ENCODE peak calls at places on chromosomes 2 and 18, in eight cellular contexts. T, E, Q, R, M, L, K and C are unnamed samples.

GRCh38 chr2:83461135-83461534 is 997.9 kb downstream of the SUCLG1 start:
- DNase-seq in T (no peak), E (no peak), Q (no peak), R (no peak), M (no peak), L (no peak), K (no peak), C (no peak)

GRCh38 chr2:53286336-53286735 is 481.3 kb upstream of the CHAC2 start:
- DNase-seq in T (no peak), E (no peak), Q (peak; percentile 17), R (no peak), M (no peak), L (no peak), K (no peak), C (no peak)

GRCh38 chr2:165582409-165582808 is 112.9 kb downstream of the CSRNP3 start:
- DNase-seq in T (no peak), E (no peak), Q (no peak), R (no peak), M (no peak), L (no peak), K (no peak), C (no peak)

GRCh38 chr2:26284132-26284531 is 39.4 kb downstream of the HADHB start:
- DNase-seq in T (no peak), E (no peak), Q (peak; percentile 72), R (no peak), M (no peak), L (no peak), K (no peak), C (no peak)

GRCh38 chr18:79047556-79048244 is 21.5 kb upstream of the ATP9B start:
- DNase-seq in T (no peak), E (no peak), Q (no peak), R (no peak), M (no peak), L (no peak), K (no peak), C (no peak)

GRCh38 chr2:23283653-23284052 is 101.3 kb upstream of the KLHL29 start:
- DNase-seq in T (no peak), E (no peak), Q (peak; percentile 34), R (no peak), M (no peak), L (no peak), K (no peak), C (no peak)

GRCh38 chr18:57754577-57755330 is 48.4 kb downstream of the ATP8B1 start:
- DNase-seq in T (no peak), E (no peak), Q (no peak), R (no peak), M (no peak), L (no peak), K (no peak), C (no peak)

GRCh38 chr2:224837558-224837957 is 121.4 kb upstream of the CCDC195 start:
- DNase-seq in T (no peak), E (no peak), Q (peak; percentile 87), R (peak; percentile 52), M (no peak), L (no peak), K (no peak), C (no peak)

GRCh38 chr2:239979243-239980023 is 45.7 kb downstream of the NDUFA10 start:
- DNase-seq in T (no peak), E (peak; percentile 69), Q (peak; percentile 55), R (no peak), M (no peak), L (no peak), K (no peak), C (peak; percentile 86)

GRCh38 chr2:239175181-239175580 is 225.6 kb downstream of the HDAC4 start:
- DNase-seq in T (no peak), E (no peak), Q (no peak), R (no peak), M (no peak), L (peak; percentile 27), K (peak; percentile 58), C (no peak)

GRCh38 chr2:20186855-20187187 is 38.1 kb downstream of the SDC1 start:
- DNase-seq in T (no peak), E (no peak), Q (no peak), R (no peak), M (no peak), L (no peak), K (no peak), C (no peak)

GRCh38 chr2:86617153-86617552 is 6.5 kb downstream of the RNF103 start:
- DNase-seq in T (no peak), E (no peak), Q (no peak), R (no peak), M (no peak), L (no peak), K (no peak), C (no peak)